ENCODE peak calls at places on chromosomes 11 and 22, in five cellular contexts. L is AG09309; M is GM12865; X is mesothelial cell of epicardium; N is CD8-positive, alpha-beta T cell. R is an unnamed sample.

GRCh38 chr11:86765146-86765663 is 35.1 kb upstream of the PRSS23 start:
- DNase-seq in N (no peak), L (no peak), M (no peak), X (no peak), R (no peak)

GRCh38 chr22:28116261-28116673 is 197.2 kb upstream of the PITPNB start:
- DNase-seq in N (no peak), X (peak; percentile 60), L (peak; percentile 67), M (no peak), R (no peak)

GRCh38 chr11:116432301-116432700 is 340.5 kb downstream of the BUD13 start:
- DNase-seq in N (no peak), L (no peak), M (no peak), X (no peak), R (no peak)

GRCh38 chr22:50576806-50577696 is 1.2 kb downstream of the CPT1B start:
- DNase-seq in M (no peak), L (no peak), N (no peak), X (no peak), R (no peak)

GRCh38 chr11:67113231-67113721 is 5.8 kb upstream of the KDM2A start:
- DNase-seq in N (no peak), L (no peak), X (no peak), M (peak; percentile 94), R (no peak)

GRCh38 chr22:39938509-39938908 is 21.7 kb upstream of the TMA7B start:
- DNase-seq in L (no peak), M (no peak), N (no peak), X (no peak), R (no peak)

GRCh38 chr22:48979482-48979881 is 848.2 kb downstream of the BRD1 start:
- DNase-seq in X (no peak), N (no peak), M (no peak), L (no peak), R (no peak)

GRCh38 chr11:133078591-133079179 is 453.6 kb downstream of the OPCML start:
- DNase-seq in L (no peak), M (peak; percentile 58), N (no peak), X (peak; percentile 56), R (no peak)

GRCh38 chr11:76623171-76623883 is 47.2 kb downstream of the LRRC32 start:
- DNase-seq in M (no peak), X (no peak), L (no peak), N (no peak), R (no peak)

GRCh38 chr22:21977814-21978213 is 4.8 kb downstream of the TOP3B start:
- DNase-seq in L (no peak), M (no peak), X (no peak), N (no peak), R (no peak)

GRCh38 chr22:27488456-27489224 is 312.9 kb downstream of the MN1 start:
- DNase-seq in L (no peak), M (no peak), X (no peak), N (no peak), R (no peak)

GRCh38 chr11:85249482-85249881 is 377.7 kb downstream of the DLG2 start:
- DNase-seq in N (no peak), L (no peak), X (no peak), M (no peak), R (no peak)

GRCh38 chr22:31148953-31149627 is 8.8 kb upstream of the PLA2G3 start:
- DNase-seq in X (peak; percentile 62), N (no peak), L (peak; percentile 37), M (peak; percentile 52), R (peak; percentile 34)

GRCh38 chr22:26952654-26953379 is 295.4 kb downstream of the MIAT start:
- DNase-seq in M (no peak), N (no peak), L (no peak), X (no peak), R (no peak)

GRCh38 chr11:48020092-48020755 is 39.9 kb downstream of the PTPRJ start:
- DNase-seq in M (peak; percentile 55), X (no peak), N (no peak), L (no peak), R (no peak)

GRCh38 chr11:129610545-129610944 is 205.1 kb upstream of the TMEM45B start:
- DNase-seq in X (no peak), M (no peak), L (no peak), N (no peak), R (no peak)

GRCh38 chr22:24133187-24133965 is 47.9 kb upstream of the SUSD2 start:
- DNase-seq in X (no peak), L (no peak), N (no peak), M (no peak), R (no peak)

DNA sequence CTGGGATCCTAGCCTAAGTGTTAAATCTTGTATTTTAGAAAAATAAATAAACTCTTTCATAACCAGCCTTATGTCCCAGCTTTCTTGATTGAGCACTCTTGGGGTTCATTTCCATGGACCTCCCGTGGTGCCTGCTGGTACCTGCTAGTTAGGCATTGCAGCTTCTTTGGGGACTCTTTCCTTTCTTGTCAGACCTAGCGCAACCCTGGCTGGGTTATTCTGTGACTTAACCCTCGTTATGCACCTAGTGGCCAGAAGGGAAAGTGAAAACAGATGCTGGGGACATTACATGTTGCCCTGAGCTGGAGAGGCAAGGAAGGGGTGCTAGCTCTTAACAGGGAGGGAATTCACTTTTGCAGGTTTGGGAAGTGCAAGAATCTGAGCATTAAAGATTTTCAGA is 46.8 kb downstream of the APIP start:
- DNase-seq in M (peak; percentile 13), X (no peak), L (no peak), N (no peak), R (no peak)
- TF ChIP-seq CTCF in M (peak; percentile 38), X (no peak), L (peak; percentile 13), N (no peak), R (no peak)

DNA sequence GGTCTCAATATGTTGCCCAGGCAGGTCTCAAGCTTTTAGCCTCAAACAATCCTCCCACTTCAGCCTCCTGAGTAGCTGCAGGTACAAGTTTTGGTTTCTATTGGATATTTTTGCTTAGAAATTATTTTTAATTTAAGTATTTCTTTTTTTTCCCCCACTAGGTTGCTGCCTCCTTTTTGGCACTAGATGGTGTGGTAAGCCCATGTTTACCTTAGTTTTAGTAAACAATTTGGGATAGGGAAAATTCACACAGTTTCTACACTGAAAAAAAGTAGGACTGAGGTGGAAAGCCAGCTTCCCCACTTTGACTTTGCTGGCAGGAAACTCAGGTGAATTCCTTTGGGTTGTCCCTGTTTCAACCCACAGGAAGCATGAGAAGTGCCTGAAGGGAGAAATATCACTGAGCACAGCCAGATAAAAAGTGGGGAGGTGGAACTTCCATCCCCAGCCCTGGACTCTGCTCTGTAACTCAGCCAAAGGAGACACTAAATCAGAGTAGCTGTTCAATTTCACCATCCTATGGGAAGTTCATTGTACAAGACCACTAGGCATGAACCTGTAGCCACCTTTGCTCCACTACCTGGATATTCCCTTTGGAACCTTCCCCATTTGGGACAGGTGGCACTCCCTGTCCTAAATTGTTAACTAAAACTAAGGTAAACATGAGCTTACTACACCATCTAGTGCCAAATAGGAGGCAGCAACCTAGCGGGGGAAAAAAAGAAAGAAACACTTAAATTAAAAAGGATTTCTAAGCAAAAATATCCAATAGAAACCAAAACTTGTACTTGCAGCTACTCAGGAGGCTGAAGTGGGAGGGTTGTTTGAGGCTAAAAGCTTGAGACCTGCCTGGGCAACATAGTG is 154.4 kb upstream of the FAT3 start:
- DNase-seq in M (no peak), L (no peak), X (no peak), N (no peak), R (no peak)
- TF ChIP-seq CTCF in M (no peak), L (peak; percentile 17), X (no peak), N (no peak), R (no peak)

GRCh38 chr11:68467446-68467845 is 6.9 kb downstream of the PPP6R3 start:
- DNase-seq in L (no peak), X (no peak), N (no peak), M (no peak), R (no peak)

GRCh38 chr11:68470304-68470811 is 9.8 kb downstream of the PPP6R3 start:
- DNase-seq in M (no peak), X (no peak), N (no peak), L (no peak), R (no peak)

GRCh38 chr11:68468217-68468828 is 7.8 kb downstream of the PPP6R3 start:
- DNase-seq in X (no peak), N (no peak), M (no peak), L (no peak), R (no peak)

GRCh38 chr11:68469642-68470041 is 9.1 kb downstream of the PPP6R3 start:
- DNase-seq in X (no peak), M (no peak), L (no peak), N (no peak), R (no peak)

DNA sequence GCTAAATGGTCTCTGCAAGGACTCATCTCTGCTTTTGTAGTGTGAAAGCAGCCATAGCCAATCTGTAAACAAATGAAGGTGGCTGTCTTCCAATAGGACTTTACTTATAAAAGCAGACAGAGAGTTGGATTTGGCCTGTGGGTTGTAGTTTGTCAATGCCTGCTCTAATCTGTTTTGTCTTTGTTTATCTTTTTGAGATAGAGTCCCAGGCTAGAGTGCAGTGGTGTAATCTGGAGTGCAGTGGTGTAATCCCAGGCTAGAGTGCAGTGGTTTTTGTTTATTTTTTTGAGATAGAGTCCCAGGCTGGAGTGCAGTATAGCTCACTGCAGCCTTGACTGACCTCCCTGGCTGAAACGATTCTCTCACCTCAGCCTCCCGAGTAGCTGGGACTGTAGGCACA is 8.6 kb downstream of the PPP6R3 start:
- DNase-seq in M (no peak), X (no peak), N (no peak), L (no peak), R (no peak)
- TF ChIP-seq CTCF in M (no peak), X (no peak), N (no peak), L (no peak), R (no peak)

GRCh38 chr22:45319319-45319675 is 9.6 kb downstream of the FAM118A start:
- DNase-seq in M (no peak), L (peak; percentile 37), N (no peak), X (no peak), R (no peak)

GRCh38 chr22:45316796-45317526 is 7.2 kb downstream of the FAM118A start:
- DNase-seq in L (no peak), X (no peak), N (no peak), M (no peak), R (no peak)

GRCh38 chr22:45318168-45318557 is 8.4 kb downstream of the FAM118A start:
- DNase-seq in M (peak; percentile 87), X (peak; percentile 80), N (peak; percentile 78), L (peak; percentile 67), R (no peak)

GRCh38 chr22:45318558-45319318 is 9.0 kb downstream of the FAM118A start:
- DNase-seq in N (peak; percentile 49), L (peak; percentile 4), X (no peak), M (peak; percentile 73), R (no peak)

DNA sequence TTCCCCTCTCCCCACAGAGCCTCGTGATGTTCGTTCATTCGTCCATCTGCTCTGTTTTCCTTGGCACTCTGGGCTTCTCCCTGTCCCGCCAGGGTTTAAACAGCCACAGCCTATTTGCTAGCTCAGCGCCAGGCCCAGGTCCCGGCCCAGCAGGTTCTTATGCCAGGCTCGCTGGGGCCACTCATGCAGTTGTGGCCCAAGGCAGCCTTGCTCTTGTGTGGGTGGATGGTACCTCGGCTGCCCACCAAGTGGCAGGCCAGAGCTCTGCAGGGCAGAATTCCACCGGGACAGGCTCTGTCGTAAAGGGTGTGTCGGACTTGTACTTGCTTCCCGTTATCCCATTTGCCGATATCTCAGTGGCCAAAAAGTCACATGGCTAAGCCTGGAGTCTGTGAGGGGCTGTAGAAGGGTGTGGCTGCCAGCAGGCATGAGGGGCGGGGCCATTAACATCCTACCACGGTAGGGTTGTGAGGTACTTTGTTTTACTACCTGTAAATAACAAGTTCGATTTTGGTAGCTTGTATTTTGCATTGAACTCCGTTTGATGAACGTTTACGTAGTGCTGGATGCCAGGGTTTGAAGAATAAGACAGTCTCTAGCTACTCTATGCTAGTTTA is 7.9 kb downstream of the FAM118A start:
- DNase-seq in M (no peak), L (peak; percentile 10), N (peak; percentile 42), X (no peak), R (no peak)
- TF ChIP-seq CTCF in M (no peak), L (peak; percentile 27), N (no peak), X (no peak), R (peak; percentile 27)

GRCh38 chr11:73141309-73142127 is 600 bp downstream of the FCHSD2 start:
- DNase-seq in N (peak; percentile 26), X (peak; percentile 76), L (no peak), M (peak; percentile 86), R (no peak)
- TF ChIP-seq CTCF in N (no peak), X (no peak), L (no peak), M (no peak), R (no peak)

R was measured in D721Med.